ENCODE peak calls at places on chromosomes 7 and 10, in seven cellular contexts. W is lower lobe of right lung, S is breast epithelium, K is heart right ventricle, M is ovary, Q is Calu3, D is RWPE1. F is an unnamed sample.

GRCh38 chr10:6035926-6036575 is 26.1 kb downstream of the IL2RA start:
- DNase-seq in W (no peak), S (no peak), K (peak), M (no peak), Q (no peak), D (no peak), F (no peak)

GRCh38 chr10:22367471-22367870 is 22.2 kb downstream of the SPAG6 start:
- DNase-seq in W (no peak), S (no peak), K (no peak), M (no peak), Q (no peak), D (no peak), F (no peak)

GRCh38 chr10:82176571-82176970 is 301.6 kb downstream of the NRG3 start:
- DNase-seq in W (no peak), S (no peak), K (no peak), M (no peak), Q (no peak), D (no peak), F (no peak)

GRCh38 chr10:58641708-58642107 is 129.0 kb downstream of the BICC1 start:
- DNase-seq in W (no peak), S (no peak), K (no peak), M (no peak), Q (no peak), D (no peak), F (no peak)

GRCh38 chr7:55019329-55019690 is 493 bp downstream of the EGFR start:
- DNase-seq in W (peak), S (peak), K (peak), M (peak), Q (peak), D (peak), F (peak)

GRCh38 chr7:138228119-138228518 is 151.9 kb downstream of the AKR1D1 start:
- DNase-seq in W (no peak), S (no peak), K (no peak), M (no peak), Q (no peak), D (no peak), F (no peak)

GRCh38 chr10:118920206-118920605 is 109.3 kb upstream of the NANOS1 start:
- DNase-seq in W (no peak), S (no peak), K (no peak), M (no peak), Q (no peak), D (no peak), F (no peak)

GRCh38 chr7:88040694-88041093 is 106.6 kb downstream of the ADAM22 start:
- DNase-seq in W (no peak), S (no peak), K (no peak), M (no peak), Q (no peak), D (no peak), F (no peak)

GRCh38 chr7:138798836-138799235 is 840 bp upstream of the ATP6V0A4 start:
- DNase-seq in W (no peak), S (no peak), K (no peak), M (no peak), Q (peak), D (no peak), F (no peak)

GRCh38 chr10:91682912-91683311 is 50.0 kb upstream of the PPP1R3C start:
- DNase-seq in W (no peak), S (no peak), K (no peak), M (no peak), Q (no peak), D (no peak), F (no peak)

GRCh38 chr7:101924171-101924570 is 106.7 kb downstream of the CUX1 start:
- DNase-seq in W (no peak), S (no peak), K (peak), M (peak), Q (no peak), D (no peak), F (peak)

GRCh38 chr10:10418397-10418796 is 599.3 kb upstream of the CELF2 start:
- DNase-seq in W (no peak), S (no peak), K (no peak), M (no peak), Q (no peak), D (no peak), F (no peak)

GRCh38 chr10:97434055-97434454 is 8.1 kb downstream of the PGAM1 start:
- DNase-seq in W (no peak), S (no peak), K (no peak), M (no peak), Q (no peak), D (no peak), F (no peak)

GRCh38 chr7:5492249-5493020 is 68.8 kb upstream of the TNRC18 start:
- DNase-seq in W (no peak), S (no peak), K (no peak), M (no peak), Q (no peak), D (no peak), F (no peak)

GRCh38 chr10:75000748-75001321 is 110.6 kb upstream of the SAMD8 start:
- DNase-seq in W (no peak), S (no peak), K (no peak), M (no peak), Q (no peak), D (no peak), F (no peak)

GRCh38 chr10:11331706-11332105 is 279.7 kb downstream of the USP6NL start:
- DNase-seq in W (no peak), S (no peak), K (no peak), M (no peak), Q (no peak), D (no peak), F (no peak)

GRCh38 chr10:4765428-4765827 is 60.6 kb upstream of the AKR1E2 start:
- DNase-seq in W (no peak), S (no peak), K (no peak), M (no peak), Q (no peak), D (no peak), F (no peak)

GRCh38 chr7:109111086-109111485 is 541.4 kb downstream of the DNAJB9 start:
- DNase-seq in W (no peak), S (no peak), K (no peak), M (no peak), Q (no peak), D (no peak), F (no peak)

GRCh38 chr10:97063271-97063982 is 122.3 kb downstream of the SLIT1 start:
- DNase-seq in W (no peak), S (no peak), K (no peak), M (no peak), Q (no peak), D (no peak), F (no peak)

GRCh38 chr10:34137955-34138354 is 677.1 kb downstream of the PARD3 start:
- DNase-seq in W (no peak), S (no peak), K (no peak), M (no peak), Q (no peak), D (no peak), F (no peak)

GRCh38 chr7:13628231-13629001 is 361.1 kb downstream of the ETV1 start:
- DNase-seq in W (no peak), S (no peak), K (no peak), M (no peak), Q (no peak), D (no peak), F (no peak)

GRCh38 chr7:114073711-114074110 is 154.9 kb upstream of the PPP1R3A start:
- DNase-seq in W (no peak), S (no peak), K (no peak), M (no peak), Q (no peak), D (no peak), F (no peak)

GRCh38 chr7:116876664-116877442 is 14.5 kb downstream of the CAPZA2 start:
- DNase-seq in W (no peak), S (no peak), K (peak), M (peak), Q (no peak), D (no peak), F (no peak)

GRCh38 chr10:119030421-119031250 is 1.1 kb downstream of the NANOS1 start:
- DNase-seq in W (peak), S (no peak), K (peak), M (no peak), Q (peak), D (peak), F (peak)

GRCh38 chr7:139648941-139649425 is 125.5 kb downstream of the CLEC2L start:
- DNase-seq in W (peak), S (no peak), K (peak), M (no peak), Q (no peak), D (no peak), F (peak)

GRCh38 chr10:56139405-56139804 is 221.7 kb downstream of the ZWINT start:
- DNase-seq in W (no peak), S (no peak), K (no peak), M (no peak), Q (no peak), D (no peak), F (no peak)

GRCh38 chr10:118209215-118209614 is 132.9 kb downstream of the FAM204A start:
- DNase-seq in W (no peak), S (peak), K (no peak), M (no peak), Q (no peak), D (no peak), F (no peak)

GRCh38 chr10:123451607-123452245 is 214.4 kb upstream of the GPR26 start:
- DNase-seq in W (no peak), S (no peak), K (no peak), M (no peak), Q (peak), D (no peak), F (no peak)
- TF ChIP-seq CTCF in W (no peak), S (no peak), K (no peak), M (no peak), Q (no peak), D (no peak), F (no peak)

GRCh38 chr10:89419548-89419947 is 5.2 kb downstream of the IFIT5 start:
- DNase-seq in W (no peak), S (no peak), K (peak), M (no peak), Q (no peak), D (no peak), F (no peak)
- TF ChIP-seq CTCF in W (peak), S (no peak), K (no peak), M (no peak), Q (no peak), D (peak), F (no peak)

DNA sequence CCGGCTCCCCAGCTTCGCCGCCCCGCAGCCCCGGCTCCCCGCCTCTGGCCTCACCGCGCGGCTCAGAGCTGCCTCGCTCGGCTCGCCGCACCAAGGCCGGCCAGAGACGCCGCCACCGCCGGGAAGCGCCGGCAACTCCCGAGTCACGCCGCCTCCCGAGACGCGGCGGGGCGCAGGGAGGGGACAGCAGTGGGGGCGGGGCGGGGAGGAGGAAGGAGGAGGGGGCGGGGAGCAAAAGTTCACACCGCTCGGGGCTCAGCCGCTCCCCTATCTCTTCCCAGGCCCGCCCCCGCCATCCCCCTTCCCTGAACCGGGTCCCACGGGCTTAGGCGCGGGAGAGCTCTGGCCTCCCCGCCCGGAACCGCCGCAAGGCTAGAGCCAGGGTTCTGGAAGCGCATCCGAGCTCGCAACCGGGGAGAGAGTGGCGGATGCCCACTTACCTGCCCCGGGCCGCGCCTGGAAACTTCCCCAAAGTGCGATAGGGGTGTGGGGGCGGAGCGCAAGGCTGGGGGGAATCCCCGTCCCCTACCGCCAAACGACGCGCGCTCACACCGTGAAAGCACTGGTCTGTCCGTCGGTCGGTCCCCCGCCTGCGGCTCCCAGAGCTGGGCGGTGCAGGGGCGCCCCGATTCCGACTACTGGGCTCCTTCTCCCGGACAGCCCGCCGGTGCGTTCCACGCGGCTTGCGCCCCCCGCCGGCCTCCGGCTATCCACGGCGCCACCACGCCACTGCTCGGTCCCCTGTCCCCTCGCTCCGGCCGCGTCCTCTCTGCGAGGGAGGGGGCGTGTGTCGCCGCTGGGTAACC is 925 bp downstream of the CHST15 start:
- DNase-seq in W (peak), S (peak), K (peak), M (peak), Q (peak), D (peak), F (peak)
- TF ChIP-seq CTCF in W (peak), S (no peak), K (no peak), M (peak), Q (no peak), D (peak), F (no peak)

DNA sequence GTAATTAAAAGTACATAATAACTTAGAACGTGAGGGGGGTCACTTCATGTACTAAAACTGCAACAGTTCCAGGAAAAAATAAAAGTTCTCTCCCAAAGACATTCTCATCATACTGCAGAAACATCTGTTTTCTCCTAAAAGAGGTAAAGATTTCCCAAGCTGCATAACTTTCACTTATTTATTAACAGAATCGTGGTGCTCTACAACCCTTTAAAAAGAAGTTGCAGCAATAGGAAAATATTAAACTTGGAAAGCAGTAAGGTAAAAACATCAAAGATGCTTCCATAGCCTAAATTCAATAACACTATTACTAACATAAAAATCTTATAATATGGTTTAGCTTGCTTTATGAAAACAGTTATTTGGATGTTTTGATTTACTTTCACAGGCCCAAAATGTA is 23.3 kb downstream of the ZFAND4 start:
- DNase-seq in W (no peak), S (no peak), K (no peak), M (no peak), Q (no peak), D (no peak), F (no peak)
- TF ChIP-seq CTCF in W (no peak), S (no peak), K (no peak), M (no peak), Q (no peak), D (no peak), F (no peak)

GRCh38 chr7:64181586-64181985 is 25.4 kb upstream of the ZNF735 start:
- DNase-seq in W (no peak), S (no peak), K (no peak), M (no peak), Q (no peak), D (no peak), F (no peak)

GRCh38 chr7:64183827-64184372 is 23.1 kb upstream of the ZNF735 start:
- DNase-seq in W (no peak), S (no peak), K (no peak), M (no peak), Q (no peak), D (no peak), F (no peak)

GRCh38 chr7:64182036-64182790 is 24.8 kb upstream of the ZNF735 start:
- DNase-seq in W (no peak), S (no peak), K (no peak), M (no peak), Q (no peak), D (no peak), F (peak)

GRCh38 chr7:64183126-64183742 is 23.8 kb upstream of the ZNF735 start:
- DNase-seq in W (peak), S (no peak), K (peak), M (peak), Q (no peak), D (no peak), F (no peak)

GRCh38 chr7:64180989-64181388 is 26.0 kb upstream of the ZNF735 start:
- DNase-seq in W (no peak), S (no peak), K (no peak), M (no peak), Q (no peak), D (no peak), F (no peak)
- TF ChIP-seq CTCF in W (peak), S (no peak), K (no peak), M (no peak), Q (no peak), D (no peak), F (no peak)

GRCh38 chr10:112851582-112851981 is 98.5 kb upstream of the TCF7L2 start:
- DNase-seq in W (no peak), S (no peak), K (no peak), M (no peak), Q (no peak), D (no peak), F (no peak)
- TF ChIP-seq CTCF in W (no peak), S (no peak), K (no peak), M (no peak), Q (no peak), D (no peak), F (no peak)

DNA sequence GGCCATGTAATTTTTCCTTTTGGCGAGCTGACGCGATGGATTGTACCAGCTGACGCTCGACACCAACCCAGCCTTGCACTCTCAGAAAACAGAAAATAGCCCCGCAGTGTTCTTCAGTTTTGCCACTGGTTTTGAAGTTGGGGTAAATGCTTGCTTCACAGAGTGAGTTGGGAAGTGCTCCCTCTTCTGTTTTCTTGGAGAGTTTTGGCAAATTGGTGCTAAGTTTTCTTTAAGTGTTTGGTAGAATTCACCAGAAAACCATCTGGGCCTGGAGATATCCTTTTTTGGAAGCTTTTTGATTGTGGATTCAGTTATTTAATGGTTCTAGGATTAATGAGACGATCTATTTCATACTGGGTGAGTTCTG is 252.8 kb downstream of the ELFN1 start:
- DNase-seq in W (no peak), S (no peak), K (no peak), M (no peak), Q (no peak), D (no peak), F (no peak)
- TF ChIP-seq CTCF in W (no peak), S (no peak), K (no peak), M (no peak), Q (no peak), D (no peak), F (no peak)